ENCODE peak calls at places on chromosomes 13 and 19, in eight cellular contexts. One of them, this sample, is unnamed.

GRCh38 chr19:12779162-12779993 is 4.0 kb upstream of the HOOK2 start:
- DNase-seq in Peyer's patch: peak
- DNase-seq in hepatic stellate cell: peak
- DNase-seq in AG08396: peak
- DNase-seq in NCI-H1105 treated with DMSO at 0.1 percent for 48 hours: peak
- DNase-seq in ascending aorta: peak
- DNase-seq in stimulated activated CD4-positive, alpha-beta T cell treated with anti-CD3 and anti-CD28 coated beads, Interleukin-1b, Interleukin-23, amount 100 ng/mL, for 1 hour: no peak
- DNase-seq in C1 segment of cervical spinal cord: no peak
- DNase-seq in this sample: peak

GRCh38 chr19:10499550-10500246 is 3.5 kb downstream of the KEAP1 start:
- DNase-seq in NCI-H1105 treated with DMSO at 0.1 percent for 48 hours: no peak
- DNase-seq in stimulated activated CD4-positive, alpha-beta T cell treated with anti-CD3 and anti-CD28 coated beads, Interleukin-1b, Interleukin-23, amount 100 ng/mL, for 1 hour: no peak
- DNase-seq in Peyer's patch: no peak
- DNase-seq in AG08396: no peak
- DNase-seq in ascending aorta: no peak
- DNase-seq in C1 segment of cervical spinal cord: no peak
- DNase-seq in hepatic stellate cell: no peak
- DNase-seq in this sample: peak

GRCh38 chr19:22945560-22945959 is 57.4 kb downstream of the ZNF728 start:
- DNase-seq in AG08396: no peak
- DNase-seq in Peyer's patch: no peak
- DNase-seq in C1 segment of cervical spinal cord: no peak
- DNase-seq in ascending aorta: no peak
- DNase-seq in hepatic stellate cell: no peak
- DNase-seq in NCI-H1105 treated with DMSO at 0.1 percent for 48 hours: no peak
- DNase-seq in stimulated activated CD4-positive, alpha-beta T cell treated with anti-CD3 and anti-CD28 coated beads, Interleukin-1b, Interleukin-23, amount 100 ng/mL, for 1 hour: no peak
- DNase-seq in this sample: no peak

GRCh38 chr13:26494591-26494990 is 62.9 kb upstream of the WASF3 start:
- DNase-seq in C1 segment of cervical spinal cord: no peak
- DNase-seq in AG08396: no peak
- DNase-seq in ascending aorta: no peak
- DNase-seq in Peyer's patch: no peak
- DNase-seq in hepatic stellate cell: no peak
- DNase-seq in stimulated activated CD4-positive, alpha-beta T cell treated with anti-CD3 and anti-CD28 coated beads, Interleukin-1b, Interleukin-23, amount 100 ng/mL, for 1 hour: no peak
- DNase-seq in NCI-H1105 treated with DMSO at 0.1 percent for 48 hours: no peak
- DNase-seq in this sample: no peak

GRCh38 chr13:50403311-50403710 is 388.1 kb downstream of the KCNRG start:
- DNase-seq in NCI-H1105 treated with DMSO at 0.1 percent for 48 hours: peak
- DNase-seq in hepatic stellate cell: no peak
- DNase-seq in Peyer's patch: no peak
- DNase-seq in AG08396: no peak
- DNase-seq in stimulated activated CD4-positive, alpha-beta T cell treated with anti-CD3 and anti-CD28 coated beads, Interleukin-1b, Interleukin-23, amount 100 ng/mL, for 1 hour: no peak
- DNase-seq in C1 segment of cervical spinal cord: no peak
- DNase-seq in ascending aorta: no peak
- DNase-seq in this sample: no peak

GRCh38 chr19:43501661-43502418 is 2.7 kb downstream of the PHLDB3 start:
- DNase-seq in Peyer's patch: no peak
- DNase-seq in AG08396: no peak
- DNase-seq in C1 segment of cervical spinal cord: no peak
- DNase-seq in NCI-H1105 treated with DMSO at 0.1 percent for 48 hours: no peak
- DNase-seq in stimulated activated CD4-positive, alpha-beta T cell treated with anti-CD3 and anti-CD28 coated beads, Interleukin-1b, Interleukin-23, amount 100 ng/mL, for 1 hour: no peak
- DNase-seq in hepatic stellate cell: no peak
- DNase-seq in ascending aorta: no peak
- DNase-seq in this sample: no peak

GRCh38 chr13:35140321-35140720 is 198.3 kb downstream of the NBEA start:
- DNase-seq in hepatic stellate cell: no peak
- DNase-seq in AG08396: no peak
- DNase-seq in NCI-H1105 treated with DMSO at 0.1 percent for 48 hours: no peak
- DNase-seq in Peyer's patch: no peak
- DNase-seq in stimulated activated CD4-positive, alpha-beta T cell treated with anti-CD3 and anti-CD28 coated beads, Interleukin-1b, Interleukin-23, amount 100 ng/mL, for 1 hour: no peak
- DNase-seq in ascending aorta: no peak
- DNase-seq in C1 segment of cervical spinal cord: no peak
- DNase-seq in this sample: no peak

GRCh38 chr13:107466326-107466725 is 749.0 kb downstream of the LIG4 start:
- DNase-seq in ascending aorta: no peak
- DNase-seq in hepatic stellate cell: no peak
- DNase-seq in AG08396: no peak
- DNase-seq in stimulated activated CD4-positive, alpha-beta T cell treated with anti-CD3 and anti-CD28 coated beads, Interleukin-1b, Interleukin-23, amount 100 ng/mL, for 1 hour: no peak
- DNase-seq in C1 segment of cervical spinal cord: no peak
- DNase-seq in NCI-H1105 treated with DMSO at 0.1 percent for 48 hours: no peak
- DNase-seq in Peyer's patch: no peak
- DNase-seq in this sample: no peak

GRCh38 chr19:6233051-6233826 is 46.5 kb downstream of the MLLT1 start:
- DNase-seq in NCI-H1105 treated with DMSO at 0.1 percent for 48 hours: no peak
- DNase-seq in Peyer's patch: no peak
- DNase-seq in C1 segment of cervical spinal cord: no peak
- DNase-seq in AG08396: no peak
- DNase-seq in hepatic stellate cell: no peak
- DNase-seq in ascending aorta: no peak
- DNase-seq in stimulated activated CD4-positive, alpha-beta T cell treated with anti-CD3 and anti-CD28 coated beads, Interleukin-1b, Interleukin-23, amount 100 ng/mL, for 1 hour: no peak
- DNase-seq in this sample: peak

GRCh38 chr13:50867641-50867952 is 24.1 kb upstream of the DLEU7 start:
- DNase-seq in NCI-H1105 treated with DMSO at 0.1 percent for 48 hours: no peak
- DNase-seq in ascending aorta: no peak
- DNase-seq in C1 segment of cervical spinal cord: no peak
- DNase-seq in Peyer's patch: no peak
- DNase-seq in hepatic stellate cell: no peak
- DNase-seq in stimulated activated CD4-positive, alpha-beta T cell treated with anti-CD3 and anti-CD28 coated beads, Interleukin-1b, Interleukin-23, amount 100 ng/mL, for 1 hour: no peak
- DNase-seq in AG08396: no peak
- DNase-seq in this sample: no peak

GRCh38 chr13:92967923-92968322 is 258.7 kb upstream of the GPC6 start:
- DNase-seq in hepatic stellate cell: no peak
- DNase-seq in AG08396: peak
- DNase-seq in ascending aorta: no peak
- DNase-seq in NCI-H1105 treated with DMSO at 0.1 percent for 48 hours: no peak
- DNase-seq in stimulated activated CD4-positive, alpha-beta T cell treated with anti-CD3 and anti-CD28 coated beads, Interleukin-1b, Interleukin-23, amount 100 ng/mL, for 1 hour: no peak
- DNase-seq in C1 segment of cervical spinal cord: no peak
- DNase-seq in Peyer's patch: no peak
- DNase-seq in this sample: no peak

GRCh38 chr13:43785681-43786471 is 896 bp downstream of the ENOX1 start:
- DNase-seq in Peyer's patch: peak
- DNase-seq in C1 segment of cervical spinal cord: peak
- DNase-seq in stimulated activated CD4-positive, alpha-beta T cell treated with anti-CD3 and anti-CD28 coated beads, Interleukin-1b, Interleukin-23, amount 100 ng/mL, for 1 hour: no peak
- DNase-seq in ascending aorta: peak
- DNase-seq in AG08396: peak
- DNase-seq in NCI-H1105 treated with DMSO at 0.1 percent for 48 hours: no peak
- DNase-seq in hepatic stellate cell: peak
- DNase-seq in this sample: peak

GRCh38 chr19:47143322-47144073 is 12.9 kb downstream of the SAE1 start:
- DNase-seq in hepatic stellate cell: no peak
- DNase-seq in Peyer's patch: no peak
- DNase-seq in stimulated activated CD4-positive, alpha-beta T cell treated with anti-CD3 and anti-CD28 coated beads, Interleukin-1b, Interleukin-23, amount 100 ng/mL, for 1 hour: no peak
- DNase-seq in AG08396: no peak
- DNase-seq in ascending aorta: no peak
- DNase-seq in NCI-H1105 treated with DMSO at 0.1 percent for 48 hours: no peak
- DNase-seq in C1 segment of cervical spinal cord: no peak
- DNase-seq in this sample: no peak

GRCh38 chr13:83423361-83423760 is 458.9 kb downstream of the SLITRK1 start:
- DNase-seq in AG08396: no peak
- DNase-seq in stimulated activated CD4-positive, alpha-beta T cell treated with anti-CD3 and anti-CD28 coated beads, Interleukin-1b, Interleukin-23, amount 100 ng/mL, for 1 hour: no peak
- DNase-seq in hepatic stellate cell: no peak
- DNase-seq in ascending aorta: no peak
- DNase-seq in C1 segment of cervical spinal cord: no peak
- DNase-seq in Peyer's patch: no peak
- DNase-seq in NCI-H1105 treated with DMSO at 0.1 percent for 48 hours: no peak
- DNase-seq in this sample: no peak

GRCh38 chr19:16085115-16085514 is 8.8 kb downstream of the TPM4 start:
- DNase-seq in NCI-H1105 treated with DMSO at 0.1 percent for 48 hours: no peak
- DNase-seq in stimulated activated CD4-positive, alpha-beta T cell treated with anti-CD3 and anti-CD28 coated beads, Interleukin-1b, Interleukin-23, amount 100 ng/mL, for 1 hour: no peak
- DNase-seq in C1 segment of cervical spinal cord: no peak
- DNase-seq in hepatic stellate cell: no peak
- DNase-seq in AG08396: no peak
- DNase-seq in ascending aorta: no peak
- DNase-seq in Peyer's patch: no peak
- DNase-seq in this sample: no peak

GRCh38 chr19:8481191-8481590 is 21.2 kb downstream of the PRAM1 start:
- DNase-seq in stimulated activated CD4-positive, alpha-beta T cell treated with anti-CD3 and anti-CD28 coated beads, Interleukin-1b, Interleukin-23, amount 100 ng/mL, for 1 hour: no peak
- DNase-seq in AG08396: no peak
- DNase-seq in C1 segment of cervical spinal cord: no peak
- DNase-seq in NCI-H1105 treated with DMSO at 0.1 percent for 48 hours: no peak
- DNase-seq in ascending aorta: no peak
- DNase-seq in hepatic stellate cell: no peak
- DNase-seq in Peyer's patch: no peak
- DNase-seq in this sample: no peak

GRCh38 chr19:46659151-46660007 is 1.6 kb downstream of the DACT3 start:
- DNase-seq in stimulated activated CD4-positive, alpha-beta T cell treated with anti-CD3 and anti-CD28 coated beads, Interleukin-1b, Interleukin-23, amount 100 ng/mL, for 1 hour: no peak
- DNase-seq in Peyer's patch: no peak
- DNase-seq in C1 segment of cervical spinal cord: peak
- DNase-seq in hepatic stellate cell: peak
- DNase-seq in NCI-H1105 treated with DMSO at 0.1 percent for 48 hours: no peak
- DNase-seq in AG08396: peak
- DNase-seq in ascending aorta: peak
- DNase-seq in this sample: no peak

GRCh38 chr13:91722267-91722884 is 324.0 kb downstream of the GPC5 start:
- DNase-seq in NCI-H1105 treated with DMSO at 0.1 percent for 48 hours: peak
- DNase-seq in ascending aorta: no peak
- DNase-seq in stimulated activated CD4-positive, alpha-beta T cell treated with anti-CD3 and anti-CD28 coated beads, Interleukin-1b, Interleukin-23, amount 100 ng/mL, for 1 hour: no peak
- DNase-seq in C1 segment of cervical spinal cord: peak
- DNase-seq in Peyer's patch: no peak
- DNase-seq in AG08396: no peak
- DNase-seq in hepatic stellate cell: peak
- DNase-seq in this sample: no peak

GRCh38 chr19:17889609-17890214 is 18.0 kb downstream of the SLC5A5 start:
- DNase-seq in hepatic stellate cell: no peak
- DNase-seq in AG08396: peak
- DNase-seq in stimulated activated CD4-positive, alpha-beta T cell treated with anti-CD3 and anti-CD28 coated beads, Interleukin-1b, Interleukin-23, amount 100 ng/mL, for 1 hour: no peak
- DNase-seq in Peyer's patch: no peak
- DNase-seq in ascending aorta: no peak
- DNase-seq in NCI-H1105 treated with DMSO at 0.1 percent for 48 hours: no peak
- DNase-seq in C1 segment of cervical spinal cord: no peak
- DNase-seq in this sample: no peak

GRCh38 chr19:1324792-1325567 is 39.3 kb downstream of the EFNA2 start:
- DNase-seq in ascending aorta: peak
- DNase-seq in AG08396: peak
- DNase-seq in NCI-H1105 treated with DMSO at 0.1 percent for 48 hours: peak
- DNase-seq in Peyer's patch: peak
- DNase-seq in hepatic stellate cell: peak
- DNase-seq in C1 segment of cervical spinal cord: peak
- DNase-seq in stimulated activated CD4-positive, alpha-beta T cell treated with anti-CD3 and anti-CD28 coated beads, Interleukin-1b, Interleukin-23, amount 100 ng/mL, for 1 hour: no peak
- DNase-seq in this sample: no peak

This sample was measured in left lobe of liver.